ENCODE peak calls at places on chromosomes 12 and 14, in seven cellular contexts. R, L, A, I, P, K and T are unnamed samples.

GRCh38 chr12:507261-507853 is 47.6 kb downstream of the B4GALNT3 start:
- DNase-seq in A (no peak), L (no peak), R (no peak), K (peak; percentile 32), I (no peak), P (no peak), T (no peak)

GRCh38 chr12:52087961-52088820 is 8.7 kb downstream of the SMIM41 start:
- DNase-seq in P (no peak), A (no peak), L (no peak), K (no peak), R (no peak), I (no peak), T (no peak)

GRCh38 chr14:26290007-26290530 is 307.8 kb downstream of the NOVA1 start:
- DNase-seq in P (no peak), K (no peak), L (no peak), A (peak; percentile 68), R (peak; percentile 68), I (no peak), T (no peak)

GRCh38 chr14:105249175-105250007 is 1.1 kb downstream of the BTBD6 start:
- DNase-seq in R (peak; percentile 26), A (peak; percentile 51), I (peak; percentile 70), L (peak; percentile 9), K (peak; percentile 27), P (peak; percentile 62), T (peak; percentile 31)

GRCh38 chr14:84468153-84468552 is 1061.8 kb upstream of the FLRT2 start:
- DNase-seq in K (no peak), A (no peak), I (peak; percentile 15), R (no peak), P (no peak), L (no peak), T (no peak)

GRCh38 chr14:76710093-76711010 is 50.9 kb upstream of the VASH1 start:
- DNase-seq in R (peak; percentile 59), K (peak; percentile 51), I (peak; percentile 80), A (peak; percentile 57), P (peak; percentile 46), L (peak; percentile 46), T (no peak)

GRCh38 chr12:107134558-107134957 is 41.2 kb upstream of the CRY1 start:
- DNase-seq in P (peak; percentile 63), A (no peak), K (peak; percentile 95), L (no peak), R (no peak), I (peak; percentile 7), T (peak; percentile 84)

GRCh38 chr14:47022721-47023120 is 371.1 kb upstream of the RPL10L start:
- DNase-seq in K (no peak), R (no peak), L (no peak), P (no peak), I (no peak), A (no peak), T (no peak)

GRCh38 chr12:116931665-116932064 is 20.9 kb downstream of the FBXW8 start:
- DNase-seq in P (no peak), A (peak; percentile 71), K (no peak), L (no peak), R (no peak), I (no peak), T (no peak)

GRCh38 chr14:49586673-49587460 is 687 bp upstream of the RPS29 start:
- DNase-seq in I (peak; percentile 96), P (no peak), K (peak; percentile 86), R (peak; percentile 82), A (peak; percentile 90), L (peak; percentile 70), T (no peak)

GRCh38 chr12:29710104-29710503 is 73.6 kb downstream of the TMTC1 start:
- DNase-seq in K (peak; percentile 91), R (no peak), L (peak; percentile 62), A (peak; percentile 53), P (no peak), I (no peak), T (peak; percentile 82)

GRCh38 chr14:71621276-71621675 is 311.0 kb upstream of the RGS6 start:
- DNase-seq in L (no peak), P (no peak), K (peak; percentile 74), A (no peak), R (peak; percentile 6), I (peak; percentile 85), T (no peak)

GRCh38 chr14:92280554-92281262 is 42.3 kb upstream of the SLC24A4 start:
- DNase-seq in A (peak; percentile 45), I (no peak), K (no peak), R (no peak), L (no peak), P (no peak), T (no peak)

GRCh38 chr12:94536040-94536965 is 76.6 kb upstream of the CEP83 start:
- DNase-seq in A (no peak), P (no peak), I (no peak), R (no peak), K (no peak), L (no peak), T (no peak)

GRCh38 chr12:69653703-69654102 is 43.0 kb upstream of the LRRC10 start:
- DNase-seq in P (no peak), A (peak; percentile 40), R (peak; percentile 43), I (peak; percentile 79), L (no peak), K (no peak), T (no peak)

GRCh38 chr12:2013111-2013510 is 8.9 kb upstream of the DCP1B start:
- DNase-seq in R (peak; percentile 43), P (no peak), L (no peak), A (peak; percentile 66), K (no peak), I (no peak), T (no peak)

GRCh38 chr12:32486158-32486557 is 86.8 kb downstream of the FGD4 start:
- DNase-seq in R (no peak), A (no peak), I (peak; percentile 90), K (peak; percentile 57), L (no peak), P (no peak), T (no peak)

GRCh38 chr12:111099186-111099585 is 178.8 kb upstream of the MYL2 start:
- DNase-seq in L (no peak), R (no peak), K (no peak), P (no peak), A (no peak), I (no peak), T (no peak)

GRCh38 chr12:112049351-112049750 is 36.1 kb downstream of the ERP29 start:
- DNase-seq in R (no peak), A (no peak), L (no peak), I (no peak), K (no peak), P (no peak), T (no peak)

GRCh38 chr12:117071009-117071408 is 28.2 kb downstream of the TESC start:
- DNase-seq in K (peak; percentile 35), A (no peak), P (no peak), R (no peak), I (no peak), L (no peak), T (no peak)

GRCh38 chr12:126019385-126019784 is 954.1 kb downstream of the AACS start:
- DNase-seq in R (no peak), L (no peak), P (no peak), K (no peak), A (no peak), I (no peak), T (no peak)

DNA sequence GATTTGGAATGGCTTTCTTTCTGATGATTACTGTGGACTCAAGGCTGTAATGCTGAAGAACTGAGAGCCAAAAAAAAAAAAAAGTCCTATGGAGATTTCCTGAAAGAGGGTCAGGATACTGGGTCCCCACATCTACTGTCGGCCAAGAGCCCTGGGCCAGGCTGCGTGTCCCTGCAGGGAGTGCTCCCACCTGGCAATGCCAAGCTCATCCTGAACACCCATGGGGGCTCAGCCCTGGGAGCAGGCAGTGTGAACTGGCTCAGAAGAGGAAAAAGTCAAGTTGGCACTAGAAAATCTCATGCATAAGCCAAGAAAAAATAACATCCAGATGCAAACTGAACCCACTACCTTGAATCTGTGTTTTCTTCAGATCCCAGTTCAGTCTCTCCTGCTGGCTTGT is 35.0 kb upstream of the SMOC1 start:
- DNase-seq in A (no peak), R (no peak), I (no peak), L (no peak), K (no peak), P (no peak), T (no peak)
- H3K23ac ChIP-seq in A (no peak overlapping the region), R (no peak overlapping the region), I (no peak overlapping the region), L (no peak overlapping the region), K (no peak overlapping the region), P (no peak overlapping the region), T (no peak overlapping the region)

DNA sequence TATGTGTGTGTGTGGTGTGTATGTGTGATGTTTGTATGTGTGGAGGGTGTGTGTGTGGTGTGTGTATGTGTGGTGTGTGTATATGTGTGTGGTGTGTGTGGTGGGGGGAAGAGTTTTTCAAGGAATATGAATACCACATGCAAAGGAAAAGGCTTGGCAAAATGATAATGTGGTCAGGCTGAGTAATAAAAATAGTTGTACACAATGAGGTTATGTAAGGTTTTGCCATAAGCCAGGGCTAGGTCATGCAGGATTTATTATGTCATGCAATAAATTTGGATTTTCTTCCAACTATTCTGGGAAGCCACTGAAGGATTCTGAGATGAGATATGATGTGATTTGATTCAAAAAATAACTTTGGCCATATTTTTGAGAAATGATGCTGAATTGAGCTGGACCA is 1191.5 kb upstream of the SEL1L start:
- DNase-seq in A (no peak), I (no peak), K (no peak), R (no peak), P (no peak), L (no peak), T (no peak)
- H3K79me1 ChIP-seq in A (no peaks in the 10 kb centered on the region), I (no peaks in the 10 kb centered on the region), K (no peaks in the 10 kb centered on the region), R (no peaks in the 10 kb centered on the region), P (no peaks in the 10 kb centered on the region), L (no peaks in the 10 kb centered on the region), T (no peaks in the 10 kb centered on the region)

GRCh38 chr12:67783393-67783792 is 134.8 kb downstream of the DYRK2 start:
- DNase-seq in P (no peak), I (no peak), L (no peak), A (no peak), R (no peak), K (no peak), T (no peak)

GRCh38 chr12:67784831-67785230 is 136.3 kb downstream of the DYRK2 start:
- DNase-seq in P (no peak), I (no peak), L (no peak), A (no peak), K (no peak), R (no peak), T (no peak)

GRCh38 chr12:67780580-67781084 is 132.1 kb downstream of the DYRK2 start:
- DNase-seq in L (no peak), P (no peak), I (peak; percentile 74), R (no peak), K (no peak), A (no peak), T (no peak)

GRCh38 chr12:67786086-67786485 is 137.5 kb downstream of the DYRK2 start:
- DNase-seq in P (no peak), A (no peak), K (no peak), I (no peak), R (no peak), L (no peak), T (no peak)

DNA sequence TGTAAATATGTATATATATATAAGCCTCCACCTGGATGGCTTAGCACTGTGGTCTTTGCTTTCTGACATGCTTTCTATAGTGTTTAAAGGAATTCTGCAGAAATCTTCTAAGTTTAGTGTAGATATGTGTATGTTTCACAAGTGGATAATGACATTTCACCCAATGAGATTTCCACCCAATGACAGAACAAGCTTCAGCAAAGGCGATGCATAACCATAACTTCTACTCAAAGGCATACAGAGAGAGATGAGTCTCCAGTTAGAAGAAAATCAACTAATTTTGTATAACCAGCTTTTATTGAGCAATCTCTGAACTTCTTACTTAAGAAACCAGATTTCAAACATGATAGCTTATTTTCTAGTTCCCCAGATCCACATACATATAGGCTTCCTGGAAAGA is 134.0 kb downstream of the DYRK2 start:
- DNase-seq in R (no peak), P (no peak), L (no peak), A (no peak), I (no peak), K (no peak), T (no peak)
- H3K18ac ChIP-seq in R (no peak overlapping the region), P (no peak overlapping the region), L (no peak overlapping the region), A (no peak overlapping the region), I (no peak overlapping the region), K (no peak overlapping the region), T (no peak overlapping the region)

GRCh38 chr12:17438141-17438540 is 651.9 kb downstream of the RERGL start:
- DNase-seq in L (no peak), P (no peak), R (no peak), I (no peak), K (no peak), A (no peak), T (no peak)
- H3K23ac ChIP-seq in L (no peak overlapping the region), P (no peak overlapping the region), R (no peak overlapping the region), I (no peak overlapping the region), K (no peak overlapping the region), A (no peak overlapping the region), T (no peak overlapping the region)